ENCODE peak calls at places on chromosomes 11 and 22, in five cellular contexts. F is EL; W is Calu3; H is stimulated activated CD8-positive, alpha-beta memory T cell treated with anti-CD3 and anti-CD28 coated beads, Interleukin-15, amount 100 ng/mL, for 24 hours; L is tibial artery. A is an unnamed sample.

GRCh38 chr11:105821366-105821765 is 200.7 kb downstream of the MSANTD4 start:
- DNase-seq in L (no peak), H (no peak), W (no peak), F (peak), A (peak)

GRCh38 chr11:134599180-134599810 is 187.3 kb upstream of the B3GAT1 start:
- DNase-seq in W (no peak), L (no peak), F (no peak), H (no peak), A (no peak)

GRCh38 chr11:7165911-7166310 is 77.1 kb downstream of the RBMXL2 start:
- DNase-seq in F (no peak), W (no peak), L (no peak), H (no peak), A (no peak)

GRCh38 chr22:47059076-47059475 is 296.6 kb downstream of the TBC1D22A start:
- DNase-seq in H (no peak), L (no peak), F (no peak), W (no peak), A (no peak)

GRCh38 chr22:26846645-26847044 is 189.3 kb downstream of the MIAT start:
- DNase-seq in F (peak), L (no peak), W (no peak), H (no peak), A (no peak)

GRCh38 chr11:86977441-86978050 is 22.4 kb upstream of the FZD4 start:
- DNase-seq in H (no peak), W (no peak), L (peak), F (no peak), A (no peak)

GRCh38 chr11:72394456-72394855 is 39.9 kb downstream of the CLPB start:
- DNase-seq in F (no peak), H (no peak), L (no peak), W (no peak), A (no peak)

GRCh38 chr22:36016656-36017055 is 12.0 kb downstream of the RBFOX2 start:
- DNase-seq in H (no peak), W (no peak), F (no peak), L (no peak), A (no peak)

GRCh38 chr11:130872961-130873360 is 43.3 kb downstream of the SNX19 start:
- DNase-seq in L (no peak), F (peak), H (no peak), W (no peak), A (no peak)

GRCh38 chr22:49770454-49771265 is 57.0 kb downstream of the BRD1 start:
- DNase-seq in H (no peak), F (no peak), W (no peak), L (no peak), A (no peak)

GRCh38 chr22:38214248-38215056 is 12.7 kb downstream of the MAFF start:
- DNase-seq in F (no peak), L (peak), W (no peak), H (peak), A (peak)

GRCh38 chr11:16959528-16960100 is 54.6 kb downstream of the PLEKHA7 start:
- DNase-seq in H (no peak), L (no peak), W (no peak), F (no peak), A (no peak)

GRCh38 chr11:110772863-110773262 is 60.6 kb upstream of the ARHGAP20 start:
- DNase-seq in H (no peak), L (no peak), W (no peak), F (no peak), A (no peak)

GRCh38 chr11:72278911-72279310 is 34.9 kb upstream of the PHOX2A start:
- DNase-seq in F (peak), W (no peak), H (no peak), L (no peak), A (no peak)

GRCh38 chr11:126920833-126921232 is 79.7 kb downstream of the KIRREL3 start:
- DNase-seq in L (no peak), F (no peak), W (no peak), H (no peak), A (no peak)

GRCh38 chr11:123584737-123585136 is 69.7 kb downstream of the SCN3B start:
- DNase-seq in H (no peak), L (no peak), W (no peak), F (no peak), A (no peak)

GRCh38 chr11:64239662-64240466 is 1.0 kb upstream of the FKBP2 start:
- DNase-seq in L (no peak), H (no peak), W (no peak), F (no peak), A (no peak)

GRCh38 chr11:117314840-117315239 is 1.2 kb downstream of the BACE1 start:
- DNase-seq in F (peak), H (no peak), L (no peak), W (no peak), A (no peak)

GRCh38 chr11:69388661-69389060 is 92.8 kb upstream of the LINC01488 start:
- DNase-seq in H (no peak), W (peak), L (no peak), F (no peak), A (no peak)

GRCh38 chr11:19879309-19880087 is 166.9 kb downstream of the NAV2 start:
- DNase-seq in H (no peak), W (no peak), L (no peak), F (no peak), A (no peak)

GRCh38 chr11:73286240-73286810 is 14.2 kb downstream of the P2RY6 start:
- DNase-seq in H (no peak), W (no peak), F (no peak), L (no peak), A (no peak)

GRCh38 chr11:94068764-94069163 is 47.6 kb downstream of the HEPHL1 start:
- DNase-seq in F (peak), L (no peak), H (no peak), W (no peak), A (no peak)

GRCh38 chr22:43228863-43229262 is 41.9 kb upstream of the TTLL12 start:
- DNase-seq in F (no peak), L (no peak), H (no peak), W (no peak), A (no peak)

GRCh38 chr11:120819003-120819402 is 204.9 kb upstream of the TBCEL start:
- DNase-seq in H (no peak), L (no peak), W (no peak), F (no peak), A (no peak)

GRCh38 chr22:37951305-37951704 is 2.1 kb downstream of the C22orf23 start:
- DNase-seq in F (no peak), L (no peak), W (no peak), H (no peak), A (no peak)

A was measured in colonic mucosa.